ENCODE peak calls at places on chromosomes 1 and 21, in four cellular contexts. I is HepG2, X is H1, N is K562. Z is an unnamed sample.

GRCh38 chr1:145757420-145757819 is 38.1 kb downstream of the CD160 start:
- DNase-seq in I (no peak), N (no peak), X (no peak), Z (no peak)

GRCh38 chr21:25963186-25963585 is 207.4 kb downstream of the APP start:
- DNase-seq in I (no peak), N (no peak), X (no peak), Z (no peak)

GRCh38 chr1:33393524-33393923 is 37.4 kb downstream of the PHC2 start:
- DNase-seq in N (no peak), I (no peak), X (no peak), Z (no peak)

GRCh38 chr1:7002728-7003127 is 217.5 kb downstream of the CAMTA1 start:
- DNase-seq in N (no peak), X (no peak), I (no peak), Z (no peak)

GRCh38 chr1:65412256-65412983 is 8.0 kb upstream of the LEPR start:
- DNase-seq in X (no peak), N (peak; percentile 91), I (no peak), Z (no peak)

GRCh38 chr1:33188572-33189275 is 6.9 kb upstream of the TRIM62 start:
- DNase-seq in N (no peak), X (no peak), I (no peak), Z (no peak)

GRCh38 chr21:44616591-44616926 is 4.7 kb downstream of the KRTAP10-8 start:
- DNase-seq in N (no peak), I (no peak), X (no peak), Z (no peak)

GRCh38 chr1:34930702-34931071 is 1.2 kb upstream of the DLGAP3 start:
- DNase-seq in I (no peak), N (no peak), X (no peak), Z (no peak)

GRCh38 chr1:184954232-184954995 is 19.9 kb downstream of the NIBAN1 start:
- DNase-seq in N (no peak), X (no peak), I (no peak), Z (no peak)

GRCh38 chr1:171984262-171984661 is 143.0 kb downstream of the DNM3 start:
- DNase-seq in X (no peak), N (no peak), I (no peak), Z (no peak)

GRCh38 chr1:195733826-195734225 is 874.4 kb downstream of the KCNT2 start:
- DNase-seq in N (peak; percentile 38), X (peak; percentile 19), I (peak; percentile 8), Z (no peak)

GRCh38 chr1:195735140-195735539 is 873.1 kb downstream of the KCNT2 start:
- DNase-seq in X (no peak), I (no peak), N (no peak), Z (no peak)

GRCh38 chr1:195740862-195741261 is 867.4 kb downstream of the KCNT2 start:
- DNase-seq in I (no peak), X (no peak), N (no peak), Z (no peak)

GRCh38 chr1:195744256-195744655 is 864.0 kb downstream of the KCNT2 start:
- DNase-seq in N (no peak), I (no peak), X (no peak), Z (no peak)

GRCh38 chr1:195738971-195739650 is 869.1 kb downstream of the KCNT2 start:
- DNase-seq in N (no peak), X (no peak), I (no peak), Z (no peak)
- TF ChIP-seq BRCA1 in N (no peak), X (no peak), I (no peak), Z (no peak)

GRCh38 chr1:161511018-161511755 is 5.9 kb downstream of the FCGR2A start:
- DNase-seq in X (no peak), N (peak; percentile 79), I (no peak), Z (no peak)
- TF ChIP-seq BRCA1 in X (no peak), N (no peak), I (no peak), Z (no peak)

DNA sequence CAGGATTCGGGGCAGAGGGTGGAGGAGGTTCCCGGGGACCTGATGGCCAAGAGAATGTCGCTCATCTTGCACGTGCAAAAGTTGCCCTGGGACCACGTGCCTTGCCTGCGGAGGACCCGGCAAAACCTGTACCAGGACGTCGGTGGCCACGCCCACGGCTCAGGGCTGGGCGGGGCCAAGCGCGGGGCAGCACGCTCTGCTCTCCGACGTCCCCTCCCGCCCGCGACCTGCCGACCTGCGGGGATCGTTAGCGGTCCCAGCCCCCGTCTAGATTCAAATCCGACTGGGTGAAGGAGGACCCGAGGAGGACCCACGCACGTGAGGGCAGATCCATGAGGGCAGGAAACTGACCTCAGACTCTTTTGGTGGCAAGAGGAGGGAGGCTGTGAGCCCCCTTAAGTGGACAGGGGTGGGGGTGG is at the start of gene C1orf167:
- DNase-seq in N (peak; percentile 80), X (no peak), I (no peak), Z (no peak)
- TF ChIP-seq BRCA1 in N (no peak), X (no peak), I (no peak), Z (no peak)

DNA sequence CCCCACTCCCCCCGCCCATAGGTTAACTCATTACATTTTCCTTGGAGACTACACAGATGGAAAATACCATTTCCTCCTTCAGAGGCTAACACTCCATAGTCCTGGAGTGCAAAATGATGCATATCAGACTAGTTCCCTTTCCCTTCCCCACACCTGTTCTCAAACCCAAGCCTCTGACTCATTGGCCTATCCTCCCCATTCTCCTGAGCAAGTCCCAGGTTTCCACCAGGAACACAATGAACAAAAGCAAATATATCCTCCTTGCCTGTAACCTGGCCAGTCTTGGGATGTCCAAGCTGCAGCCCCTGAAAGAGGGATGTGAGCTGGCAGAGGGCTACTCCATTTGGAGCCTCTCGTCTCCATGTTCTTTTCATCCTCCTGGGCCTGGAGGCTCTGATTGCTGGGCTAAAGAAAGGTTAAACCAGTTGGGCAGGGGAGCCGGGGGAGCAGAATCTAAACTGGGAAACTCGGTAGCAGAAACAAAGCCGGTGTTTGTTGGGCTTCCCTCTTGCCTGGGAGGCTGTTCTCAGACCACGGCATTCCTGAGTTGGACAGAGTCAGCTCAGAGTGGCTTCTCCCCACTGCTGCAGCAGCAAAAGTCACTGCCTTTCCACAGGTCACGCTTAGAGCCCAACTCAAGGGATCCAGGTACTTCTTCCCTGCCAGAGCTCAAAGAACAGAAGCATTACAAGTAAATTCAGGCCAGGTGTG is 13.9 kb downstream of the SSR2 start:
- DNase-seq in I (no peak), X (no peak), N (no peak), Z (no peak)
- TF ChIP-seq BRCA1 in I (no peak), X (no peak), N (no peak), Z (no peak)

DNA sequence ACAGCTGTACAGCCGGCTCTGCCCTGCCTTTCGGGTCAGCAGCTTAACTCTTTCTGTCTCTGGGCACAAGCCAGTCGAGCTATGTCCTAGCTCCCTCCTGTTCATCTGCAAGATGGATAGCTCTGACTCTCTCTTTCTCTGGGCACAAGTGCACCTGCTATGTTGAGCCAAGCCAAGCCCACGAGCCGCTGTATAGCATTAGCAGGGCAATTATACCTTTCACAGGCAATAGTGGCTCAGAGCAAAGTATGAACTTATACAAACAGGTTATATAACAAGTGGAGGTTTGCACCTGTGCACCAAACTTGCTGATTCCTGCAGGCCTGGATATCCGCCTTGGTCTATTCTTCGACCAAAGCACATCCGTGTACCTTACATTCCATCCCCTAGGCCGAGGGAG is 33.0 kb upstream of the CR2 start:
- DNase-seq in N (no peak), I (no peak), X (no peak), Z (no peak)
- TF ChIP-seq BRCA1 in N (no peak), I (no peak), X (no peak), Z (no peak)

GRCh38 chr1:220430059-220430458 is 97.9 kb upstream of the MARK1 start:
- DNase-seq in X (no peak), I (no peak), N (no peak), Z (no peak)

GRCh38 chr1:220426989-220427388 is 100.9 kb upstream of the MARK1 start:
- DNase-seq in X (no peak), N (no peak), I (no peak), Z (no peak)

GRCh38 chr1:220431840-220432239 is 96.1 kb upstream of the MARK1 start:
- DNase-seq in X (no peak), N (peak; percentile 11), I (no peak), Z (no peak)

GRCh38 chr1:220430586-220430985 is 97.3 kb upstream of the MARK1 start:
- DNase-seq in I (no peak), X (no peak), N (no peak), Z (no peak)

GRCh38 chr1:220432408-220432807 is 95.5 kb upstream of the MARK1 start:
- DNase-seq in N (no peak), X (no peak), I (no peak), Z (no peak)
- TF ChIP-seq BRCA1 in N (no peak), X (no peak), I (no peak), Z (no peak)

GRCh38 chr1:76093931-76094330 is 19.4 kb downstream of the ST6GALNAC3 start:
- DNase-seq in I (no peak), X (no peak), N (no peak), Z (no peak)
- TF ChIP-seq BRCA1 in I (no peak), X (no peak), N (no peak), Z (no peak)

GRCh38 chr1:12441414-12442105 is 176.4 kb downstream of the DHRS3 start:
- DNase-seq in I (no peak), X (no peak), N (peak; percentile 82), Z (no peak)

GRCh38 chr1:12444329-12444841 is 173.6 kb downstream of the DHRS3 start:
- DNase-seq in N (no peak), X (no peak), I (no peak), Z (no peak)

GRCh38 chr1:12443151-12443550 is 174.9 kb downstream of the DHRS3 start:
- DNase-seq in X (no peak), N (no peak), I (no peak), Z (no peak)

GRCh38 chr1:12445257-12445656 is 172.8 kb downstream of the DHRS3 start:
- DNase-seq in N (no peak), I (no peak), X (no peak), Z (no peak)

GRCh38 chr1:12442217-12442616 is 175.8 kb downstream of the DHRS3 start:
- DNase-seq in X (no peak), N (no peak), I (no peak), Z (no peak)
- TF ChIP-seq BRCA1 in X (no peak), N (no peak), I (no peak), Z (no peak)

Z was measured in GM12878.